ENCODE peak calls at places on chromosomes 3 and 15, in five cellular contexts. A is brain microvascular endothelial cell; D is heart right ventricle; T is CD4-positive, alpha-beta T cell; B is nephron progenitor cell. M is an unnamed sample.

GRCh38 chr3:197222816-197223419 is 75.5 kb downstream of the DLG1 start:
- DNase-seq in B (no peak), T (no peak), D (no peak), A (no peak), M (no peak)

GRCh38 chr3:175983369-175983768 is 1124.2 kb downstream of the NAALADL2 start:
- DNase-seq in D (no peak), A (no peak), B (no peak), T (no peak), M (no peak)

GRCh38 chr15:77282333-77282732 is 137.6 kb downstream of the PEAK1 start:
- DNase-seq in B (no peak), T (no peak), D (peak; percentile 21), A (peak; percentile 28), M (no peak)

GRCh38 chr3:129688310-129688895 is 81.9 kb upstream of the PLXND1 start:
- DNase-seq in A (peak; percentile 60), D (peak; percentile 59), T (no peak), B (peak; percentile 61), M (peak; percentile 53)

GRCh38 chr15:60215225-60215963 is 182.4 kb downstream of the ANXA2 start:
- DNase-seq in D (no peak), T (no peak), A (no peak), B (no peak), M (no peak)

GRCh38 chr15:76337047-76337738 is 620 bp downstream of the ISL2 start:
- DNase-seq in A (no peak), B (peak; percentile 35), D (no peak), T (no peak), M (peak; percentile 30)

GRCh38 chr15:25848769-25849430 is 14.2 kb downstream of the ATP10A start:
- DNase-seq in B (no peak), T (no peak), A (no peak), D (no peak), M (no peak)

GRCh38 chr3:66432767-66433521 is 67.9 kb downstream of the LRIG1 start:
- DNase-seq in A (no peak), D (no peak), T (no peak), B (no peak), M (no peak)

GRCh38 chr3:196168808-196169391 is 42.3 kb downstream of the ZDHHC19 start:
- DNase-seq in A (no peak), D (peak; percentile 29), B (no peak), T (no peak), M (no peak)

GRCh38 chr3:6679510-6679909 is 181.4 kb upstream of the GRM7 start:
- DNase-seq in T (no peak), B (no peak), D (no peak), A (no peak), M (no peak)

GRCh38 chr15:40051616-40052415 is 12.8 kb upstream of the SRP14 start:
- DNase-seq in T (no peak), A (no peak), D (no peak), B (no peak), M (peak; percentile 42)

GRCh38 chr15:64209680-64210334 is 47.0 kb upstream of the PPIB start:
- DNase-seq in A (peak; percentile 25), B (no peak), D (no peak), T (no peak), M (peak; percentile 17)

GRCh38 chr3:52522651-52523251 is 10.9 kb downstream of the NT5DC2 start:
- DNase-seq in D (no peak), B (no peak), T (no peak), A (no peak), M (peak; percentile 16)

GRCh38 chr3:114730397-114730796 is 416.7 kb downstream of the ZBTB20 start:
- DNase-seq in A (no peak), B (no peak), D (no peak), T (no peak), M (no peak)

GRCh38 chr3:185280572-185281365 is 26.9 kb upstream of the EHHADH start:
- DNase-seq in A (peak; percentile 53), B (no peak), T (no peak), D (no peak), M (no peak)

GRCh38 chr3:182920515-182921084 is 59.7 kb downstream of the DCUN1D1 start:
- DNase-seq in B (no peak), D (no peak), A (no peak), T (no peak), M (no peak)

GRCh38 chr3:11552289-11553264 is 91.1 kb downstream of the VGLL4 start:
- DNase-seq in T (no peak), B (no peak), D (no peak), A (no peak), M (no peak)

GRCh38 chr3:108079877-108080276 is 11.0 kb downstream of the CD47 start:
- DNase-seq in T (no peak), A (no peak), D (no peak), B (no peak), M (no peak)

GRCh38 chr3:193574488-193575072 is 18.4 kb upstream of the OPA1 start:
- DNase-seq in B (no peak), A (no peak), D (no peak), T (no peak), M (no peak)

GRCh38 chr15:74400915-74401757 is 32.6 kb downstream of the SEMA7A start:
- DNase-seq in T (no peak), D (no peak), A (no peak), B (no peak), M (no peak)

GRCh38 chr15:85646538-85647091 is 148.1 kb downstream of the KLHL25 start:
- DNase-seq in B (no peak), D (no peak), A (peak; percentile 56), T (no peak), M (no peak)

GRCh38 chr3:97821810-97822775 is at the start of gene CRYBG3:
- DNase-seq in T (peak; percentile 76), A (peak; percentile 73), B (peak; percentile 86), D (peak; percentile 83), M (peak; percentile 84)
- TF ChIP-seq CTCF in T (no peak), A (peak; percentile 62), B (no peak), D (peak; percentile 27), M (no peak)

DNA sequence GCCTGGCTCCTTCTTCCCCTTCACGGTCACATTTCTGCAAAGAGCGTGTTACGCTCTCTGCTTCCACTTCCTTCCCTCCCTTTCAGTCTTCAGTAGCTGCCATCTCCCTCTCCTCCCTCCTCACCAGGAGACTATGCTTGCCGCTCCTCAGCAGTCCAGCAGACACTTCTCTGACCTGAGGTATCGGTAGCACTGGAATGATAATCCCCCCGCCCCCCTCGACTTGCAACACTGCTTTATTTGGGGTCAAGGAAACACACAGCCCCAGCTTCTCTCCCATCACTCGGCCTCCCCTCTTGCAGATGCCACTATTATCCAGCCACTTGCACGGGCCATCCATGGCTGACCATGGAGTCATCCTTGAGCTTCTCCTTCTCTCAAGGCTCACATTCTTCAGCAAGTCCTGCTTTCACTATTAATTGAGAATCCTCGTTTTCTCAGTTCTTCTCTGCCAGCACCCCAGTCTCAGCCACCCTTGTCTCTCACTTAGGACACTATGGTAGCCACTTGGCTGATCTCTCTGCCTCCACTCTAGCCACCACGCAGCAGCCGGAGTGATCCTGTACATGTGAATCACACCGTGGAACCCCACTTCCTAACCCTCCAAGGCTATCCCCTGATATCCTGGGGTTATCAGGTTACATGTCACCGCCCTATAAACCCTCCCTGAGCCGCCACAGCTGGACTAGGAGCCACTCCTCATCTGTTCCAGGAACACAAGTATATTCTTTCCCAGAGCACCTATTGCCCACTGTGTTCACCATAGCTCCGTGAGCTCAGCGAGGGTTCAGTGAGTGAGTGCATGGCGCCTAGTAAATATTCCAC is 960 bp upstream of the PARP14 start:
- DNase-seq in B (peak; percentile 15), A (no peak), T (no peak), D (peak; percentile 21), M (peak; percentile 55)
- TF ChIP-seq CTCF in B (no peak), A (no peak), T (peak; percentile 11), D (peak; percentile 2), M (no peak)

GRCh38 chr3:22537560-22537959 is 665.6 kb upstream of the UBE2E2 start:
- DNase-seq in A (no peak), D (no peak), T (no peak), B (no peak), M (no peak)
- TF ChIP-seq CTCF in A (no peak), D (no peak), T (no peak), B (no peak), M (no peak)

DNA sequence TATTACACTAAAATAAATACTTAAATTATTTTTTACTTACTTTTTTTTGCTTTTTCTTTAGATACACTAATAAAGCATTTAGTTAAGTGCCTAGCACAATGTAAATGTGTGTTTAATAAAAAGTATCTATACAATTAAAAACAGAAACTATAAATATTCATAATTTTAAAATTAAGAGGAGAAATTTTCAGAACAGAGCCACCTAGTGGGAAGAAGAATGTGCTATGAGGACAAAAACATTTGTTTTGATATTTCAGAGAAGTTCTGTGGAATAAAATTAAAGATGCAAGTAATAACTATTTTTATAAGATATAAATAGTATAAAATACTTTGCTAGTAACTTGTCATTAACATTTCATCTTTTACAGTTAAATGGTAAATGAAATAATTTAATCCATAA is 33.6 kb upstream of the PLSCR5 start:
- DNase-seq in D (no peak), B (no peak), T (no peak), A (no peak), M (no peak)
- TF ChIP-seq CTCF in D (peak; percentile 42), B (peak; percentile 45), T (no peak), A (peak; percentile 39), M (no peak)

GRCh38 chr3:23867400-23867799 is 49.4 kb downstream of the NKIRAS1 start:
- DNase-seq in A (no peak), T (no peak), B (no peak), D (no peak), M (no peak)
- TF ChIP-seq CTCF in A (peak; percentile 30), T (no peak), B (no peak), D (no peak), M (no peak)

M was measured in mucosa of descending colon.